ENCODE peak calls at places on chromosomes 3 and 15, in six cellular contexts. I is NCI-H460, L is fibroblast of gingiva, S is progenitor cell of endocrine pancreas, M is fibroblast of lung, B is hippocampal formation. F is an unnamed sample.

GRCh38 chr15:90545095-90545494 is 15.4 kb downstream of the CRTC3 start:
- DNase-seq in M (no peak), I (no peak), L (no peak), B (no peak), S (no peak), F (no peak)

GRCh38 chr3:106036706-106037105 is 167.9 kb upstream of the CBLB start:
- DNase-seq in S (no peak), L (no peak), I (no peak), M (no peak), B (no peak), F (no peak)

GRCh38 chr3:10723991-10724390 is 92.0 kb upstream of the SLC6A11 start:
- DNase-seq in I (no peak), L (no peak), B (no peak), S (no peak), M (no peak), F (no peak)

GRCh38 chr3:66317750-66318366 is 97.1 kb downstream of the SLC25A26 start:
- DNase-seq in L (no peak), M (no peak), I (no peak), B (no peak), S (no peak), F (no peak)

GRCh38 chr3:189941679-189942078 is 179.0 kb downstream of the P3H2 start:
- DNase-seq in S (no peak), B (no peak), I (no peak), M (peak), L (no peak), F (no peak)

GRCh38 chr15:66827039-66827697 is 125.1 kb downstream of the SMAD6 start:
- DNase-seq in I (no peak), S (no peak), B (no peak), M (no peak), L (no peak), F (no peak)

GRCh38 chr15:66883322-66883911 is 181.4 kb downstream of the SMAD6 start:
- DNase-seq in L (peak), B (peak), I (peak), S (peak), M (peak), F (peak)

GRCh38 chr3:121975702-121976302 is 46.2 kb downstream of the ILDR1 start:
- DNase-seq in L (no peak), B (no peak), S (no peak), M (no peak), I (no peak), F (no peak)

GRCh38 chr3:27483117-27484001 is 825 bp downstream of the SLC4A7 start:
- DNase-seq in S (peak), M (peak), B (no peak), I (peak), L (peak), F (no peak)

GRCh38 chr15:72964135-72964534 is 88.1 kb upstream of the NEO1 start:
- DNase-seq in L (no peak), S (no peak), M (no peak), B (no peak), I (no peak), F (no peak)

GRCh38 chr15:41832875-41833274 is 5.0 kb downstream of the JMJD7 start:
- DNase-seq in L (no peak), M (no peak), S (no peak), I (no peak), B (no peak), F (no peak)

GRCh38 chr3:196778755-196779154 is 39.1 kb downstream of the PAK2 start:
- DNase-seq in M (peak), S (no peak), L (peak), B (no peak), I (no peak), F (no peak)

GRCh38 chr3:131174752-131175151 is 148.1 kb downstream of the NEK11 start:
- DNase-seq in L (no peak), M (peak), B (no peak), S (no peak), I (no peak), F (no peak)

GRCh38 chr15:96304839-96305238 is 25.7 kb upstream of the NR2F2 start:
- DNase-seq in L (no peak), S (no peak), B (no peak), I (no peak), M (no peak), F (no peak)

GRCh38 chr3:88013592-88013991 is 45.2 kb downstream of the CGGBP1 start:
- DNase-seq in B (no peak), L (peak), I (no peak), M (no peak), S (no peak), F (no peak)

GRCh38 chr3:4290272-4290893 is 12.8 kb upstream of the SETMAR start:
- DNase-seq in I (peak), M (peak), L (peak), S (peak), B (peak), F (peak)

GRCh38 chr3:5187920-5188418 is 462 bp downstream of the EDEM1 start:
- DNase-seq in L (peak), S (peak), B (no peak), M (peak), I (no peak), F (no peak)

F was measured in glomerular endothelial cell.